ENCODE peak calls at places on chromosomes 11 and 22, in ten cellular contexts. C is HCT116, A is esophagus muscularis mucosa, D is sigmoid colon, G is H1, I is spleen, F is stomach, U is prostate gland, X is transverse colon, R is breast epithelium. W is an unnamed sample.
A peak's percentile ranks its signal among the peaks of the same experiment; 100 is the strongest.

GRCh38 chr11:104337273-104337672 is 173.3 kb upstream of the PDGFD start:
- DNase-seq in C (no peak), A (no peak), D (no peak), G (no peak), I (no peak), F (no peak), U (no peak), X (no peak), R (no peak), W (no peak)

GRCh38 chr11:35546317-35546716 is 20.9 kb upstream of the PAMR1 start:
- DNase-seq in C (no peak), A (no peak), D (no peak), G (no peak), I (no peak), F (no peak), U (no peak), X (no peak), R (no peak), W (no peak)

GRCh38 chr11:12170984-12171383 is 60.6 kb downstream of the MICAL2 start:
- DNase-seq in C (no peak), A (no peak), D (peak; percentile 81), G (no peak), I (no peak), F (no peak), U (no peak), X (no peak), R (no peak), W (no peak)

GRCh38 chr11:103609117-103610066 is 427.0 kb upstream of the DDI1 start:
- DNase-seq in C (peak; percentile 78), A (no peak), D (no peak), G (no peak), I (no peak), F (no peak), U (no peak), X (no peak), R (no peak), W (no peak)

GRCh38 chr11:97614571-97614970 is 1224.8 kb downstream of the JRKL start:
- DNase-seq in C (no peak), A (no peak), D (no peak), G (no peak), I (no peak), F (no peak), U (no peak), X (no peak), R (no peak), W (no peak)

GRCh38 chr11:2200536-2200935 is 28.9 kb upstream of the TH start:
- DNase-seq in C (no peak), A (no peak), D (no peak), G (no peak), I (peak; percentile 57), F (no peak), U (no peak), X (no peak), R (no peak), W (no peak)

GRCh38 chr11:83508804-83509203 is 222.6 kb upstream of the CCDC90B start:
- DNase-seq in C (no peak), A (no peak), D (no peak), G (no peak), I (no peak), F (no peak), U (no peak), X (peak; percentile 16), R (no peak), W (no peak)

GRCh38 chr11:89452780-89453179 is 38.4 kb downstream of the NOX4 start:
- DNase-seq in C (no peak), A (no peak), D (no peak), G (no peak), I (no peak), F (no peak), U (no peak), X (no peak), R (no peak), W (no peak)

GRCh38 chr22:31825513-31825912 is 71.7 kb downstream of the DEPDC5 start:
- DNase-seq in C (no peak), A (no peak), D (no peak), G (no peak), I (no peak), F (no peak), U (no peak), X (no peak), R (no peak), W (no peak)

GRCh38 chr11:44955019-44955738 is 4.5 kb upstream of the TP53I11 start:
- DNase-seq in C (no peak), A (no peak), D (peak; percentile 90), G (no peak), I (no peak), F (peak; percentile 55), U (no peak), X (peak; percentile 66), R (no peak), W (no peak)

GRCh38 chr22:30312053-30312452 is 14.7 kb downstream of the TBC1D10A start:
- DNase-seq in C (peak; percentile 51), A (no peak), D (no peak), G (no peak), I (no peak), F (no peak), U (no peak), X (no peak), R (no peak), W (no peak)

GRCh38 chr11:67303132-67303988 is at the start of gene SSH3:
- DNase-seq in C (peak; percentile 42), A (no peak), D (peak; percentile 84), G (peak; percentile 46), I (peak; percentile 94), F (peak; percentile 91), U (peak; percentile 81), X (peak; percentile 90), R (peak; percentile 56), W (no peak)

DNA sequence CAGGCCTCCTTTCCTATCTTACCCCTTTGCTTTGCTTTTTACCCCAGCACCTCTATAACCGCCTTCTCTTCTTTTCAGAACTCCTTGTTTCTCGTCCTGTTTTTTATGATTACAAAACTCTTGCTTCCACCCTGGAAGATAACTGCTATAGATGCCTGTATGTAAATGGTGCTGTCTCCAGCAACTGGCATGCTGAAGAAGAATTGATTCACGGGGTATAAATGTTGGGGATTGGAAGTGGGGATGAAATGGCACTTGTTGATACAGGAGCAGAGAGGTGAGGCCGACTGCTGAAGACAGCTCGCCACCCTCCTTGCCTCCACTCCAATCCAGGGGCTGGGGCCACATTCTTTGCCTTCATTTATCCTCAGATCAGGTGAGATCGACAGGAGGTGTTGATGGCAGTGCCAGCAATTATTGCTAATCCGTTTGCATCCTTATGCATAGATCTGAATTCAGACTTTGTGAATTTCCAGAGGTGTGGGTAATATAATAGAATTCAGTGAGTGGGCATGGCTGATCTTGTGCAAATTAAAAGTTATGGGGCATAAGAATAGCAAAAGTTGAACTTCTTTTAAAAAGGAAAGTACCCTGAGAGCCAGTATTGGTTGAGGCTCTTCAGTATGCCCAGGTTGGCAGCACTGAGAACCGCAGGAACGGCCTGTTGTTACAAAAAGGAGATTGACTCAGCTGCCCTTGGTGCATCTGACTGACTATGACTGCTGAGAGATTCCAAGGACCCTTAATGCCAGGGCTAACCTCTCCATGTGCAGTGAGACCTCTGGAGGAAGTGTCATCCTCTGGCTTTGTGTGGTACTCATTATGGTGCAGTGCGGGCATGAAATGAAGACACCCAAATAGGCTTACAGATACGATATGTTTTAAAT is 5.3 kb downstream of the NEAT1 start:
- DNase-seq in C (peak; percentile 39), A (no peak), D (peak; percentile 70), G (no peak), I (peak; percentile 74), F (peak; percentile 64), U (peak; percentile 71), X (peak; percentile 69), R (peak; percentile 64), W (no peak)
- TF ChIP-seq POLR2A in C (peak; percentile 78), A (no peak), D (peak; percentile 6), G (no peak), I (no peak), F (peak; percentile 7), U (peak; percentile 50), X (peak; percentile 79), R (no peak), W (peak; percentile 85)

DNA sequence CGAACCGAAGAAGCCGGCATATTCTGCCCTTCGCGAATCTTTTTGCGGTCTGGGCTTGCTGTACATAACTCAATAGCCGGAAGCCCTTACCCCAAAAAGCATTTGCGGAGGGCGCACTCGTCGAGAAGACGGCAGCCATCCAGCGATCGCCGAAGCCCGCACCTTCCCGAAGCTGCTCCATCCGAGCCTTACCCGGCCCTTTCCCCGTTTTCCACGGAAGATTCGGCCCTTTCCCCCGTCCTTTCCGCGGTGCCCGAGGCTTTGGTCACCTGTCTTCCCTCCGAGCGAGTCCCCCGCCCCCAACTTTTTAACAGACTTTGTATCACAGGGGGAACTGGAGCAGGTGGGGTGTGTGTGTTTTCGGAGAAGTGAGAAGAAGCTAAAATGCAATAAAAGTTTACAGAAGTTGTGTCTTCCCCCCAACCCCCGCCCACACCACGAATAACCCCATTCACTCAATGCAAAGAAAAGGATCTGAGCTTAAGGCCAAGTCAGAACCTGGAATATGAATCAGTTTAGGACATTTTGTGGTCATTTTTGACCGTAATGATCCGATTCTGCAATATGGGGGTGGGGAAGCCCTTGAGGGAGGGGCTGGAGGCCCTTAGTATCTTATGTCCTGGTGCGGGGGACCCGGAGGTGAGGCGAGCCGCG is 99.0 kb upstream of the HSD17B12 start:
- DNase-seq in C (no peak), A (peak; percentile 89), D (no peak), G (no peak), I (no peak), F (no peak), U (no peak), X (no peak), R (no peak), W (no peak)
- TF ChIP-seq POLR2AphosphoS5 in C (no peak), A (no peak), D (no peak), G (no peak), I (no peak), F (no peak), U (no peak), X (no peak), R (no peak), W (no peak)

DNA sequence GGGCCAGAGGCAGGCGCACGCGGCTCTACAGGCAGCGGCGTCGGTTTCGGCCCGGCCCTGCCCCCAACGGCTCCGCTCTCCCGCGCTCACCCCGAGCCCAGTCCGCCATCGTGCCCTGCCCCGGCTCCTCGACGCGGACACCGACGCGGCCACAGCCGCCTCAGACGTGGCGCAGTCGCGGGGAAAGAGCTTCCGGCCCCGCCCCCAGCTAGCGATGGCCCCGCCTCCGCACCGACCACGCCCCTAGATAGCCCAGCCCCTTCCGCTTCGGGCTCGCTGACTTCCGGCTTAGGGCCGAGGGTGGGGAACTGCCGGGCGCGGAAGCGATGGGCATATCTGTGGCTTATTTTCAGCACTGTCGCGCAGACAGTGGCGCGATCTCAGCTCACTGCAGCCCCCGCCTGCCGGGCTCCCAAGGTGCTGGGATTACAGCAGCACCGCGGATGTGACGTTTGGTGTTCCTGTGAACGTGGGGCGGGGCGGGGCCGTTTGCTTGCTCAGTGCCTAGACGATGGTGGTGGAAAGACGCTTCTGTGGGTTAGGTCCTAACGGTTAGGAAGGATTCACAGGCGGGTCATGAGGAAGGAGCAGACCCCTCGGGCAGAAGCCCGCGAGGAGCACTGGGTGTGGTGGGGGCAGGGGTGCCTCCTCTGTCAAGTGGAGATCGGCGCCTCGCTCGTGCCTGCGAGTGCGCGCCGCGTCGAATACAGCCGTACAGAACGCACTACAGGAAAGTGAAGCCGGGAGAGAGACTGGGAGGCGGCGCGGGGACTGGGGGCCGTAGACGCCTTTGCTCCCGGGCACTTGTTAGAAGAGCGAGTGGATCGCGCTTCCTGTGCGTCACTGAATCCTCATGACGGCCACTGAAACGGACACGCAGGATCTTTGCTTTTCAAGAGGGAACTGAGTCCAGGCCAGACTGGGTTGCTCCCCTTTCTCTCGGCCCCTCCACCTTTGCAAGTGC is at the start of the genes BET1L and RIC8A:
- DNase-seq in C (peak; percentile 97), A (peak; percentile 99), D (peak; percentile 99), G (peak; percentile 86), I (peak; percentile 99), F (peak; percentile 93), U (peak; percentile 95), X (peak; percentile 97), R (peak; percentile 98), W (peak; percentile 98)
- TF ChIP-seq POLR2A in C (peak; percentile 75), A (peak; percentile 87), D (peak; percentile 92), G (peak; percentile 49), I (peak; percentile 91), F (peak; percentile 91), U (peak; percentile 91), X (peak; percentile 98), R (peak; percentile 84), W (peak; percentile 85)

GRCh38 chr11:111939836-111940604 is 2.9 kb downstream of the DIXDC1 start:
- DNase-seq in C (no peak), A (no peak), D (no peak), G (no peak), I (no peak), F (no peak), U (no peak), X (no peak), R (no peak), W (no peak)
- TF ChIP-seq POLR2AphosphoS5 in C (no peak), A (peak; percentile 11), D (no peak), G (no peak), I (no peak), F (no peak), U (no peak), X (no peak), R (no peak), W (no peak)